ENCODE peak calls at places on chromosomes 2 and 18, in four cellular contexts. Z is esophagus squamous epithelium, E is esophagus muscularis mucosa, V is HCT116. K is an unnamed sample.

GRCh38 chr2:157898591-157898996 is 22.5 kb upstream of the ACVR1 start:
- DNase-seq in V (peak), Z (no peak), E (no peak), K (peak)

GRCh38 chr2:60819155-60819862 is 62.1 kb upstream of the REL start:
- DNase-seq in E (no peak), Z (no peak), V (no peak), K (no peak)

GRCh38 chr2:22027345-22028005 is 903.7 kb downstream of the TDRD15 start:
- DNase-seq in Z (no peak), E (no peak), V (no peak), K (no peak)

GRCh38 chr2:10914272-10914693 is 2.5 kb downstream of the KCNF1 start:
- DNase-seq in Z (no peak), V (no peak), E (no peak), K (peak)

GRCh38 chr2:101442042-101442666 is 32.8 kb downstream of the RFX8 start:
- DNase-seq in V (no peak), E (no peak), Z (no peak), K (no peak)

GRCh38 chr2:61377046-61377445 is 93.8 kb downstream of the USP34 start:
- DNase-seq in V (no peak), E (no peak), Z (no peak), K (no peak)

GRCh38 chr2:144042751-144043150 is 477.2 kb downstream of the ZEB2 start:
- DNase-seq in V (no peak), Z (no peak), E (no peak), K (no peak)

GRCh38 chr2:54634564-54635511 is 88.6 kb upstream of the EML6 start:
- DNase-seq in E (no peak), Z (no peak), V (no peak), K (no peak)

GRCh38 chr2:230987137-230988020 is 8.5 kb upstream of the SPATA3 start:
- DNase-seq in V (peak), Z (peak), E (no peak), K (peak)

GRCh38 chr2:53535234-53535867 is 232.3 kb upstream of the CHAC2 start:
- DNase-seq in E (no peak), V (no peak), Z (no peak), K (no peak)

GRCh38 chr2:69616755-69617154 is 26.8 kb downstream of the AAK1 start:
- DNase-seq in V (peak), Z (no peak), E (peak), K (no peak)

GRCh38 chr2:179201884-179202283 is 62.7 kb downstream of the SESTD1 start:
- DNase-seq in Z (no peak), E (no peak), V (peak), K (no peak)

GRCh38 chr2:126778561-126779285 is 120.0 kb upstream of the TEX51 start:
- DNase-seq in E (no peak), Z (no peak), V (no peak), K (no peak)

GRCh38 chr18:41936471-41937134 is 18.4 kb upstream of the PIK3C3 start:
- DNase-seq in Z (no peak), V (no peak), E (no peak), K (no peak)
- TF ChIP-seq POLR2A in Z (no peak), V (no peak), E (no peak), K (no peak)

GRCh38 chr2:154291511-154291910 is 407.0 kb upstream of the KCNJ3 start:
- DNase-seq in E (no peak), V (no peak), Z (no peak), K (no peak)
- TF ChIP-seq POLR2A in E (no peak), V (no peak), Z (no peak), K (no peak)

GRCh38 chr2:218397502-218398436 is 1.9 kb upstream of the CTDSP1 start:
- DNase-seq in E (no peak), V (peak), Z (no peak), K (peak)
- TF ChIP-seq POLR2A in E (no peak), V (peak), Z (no peak), K (no peak)

DNA sequence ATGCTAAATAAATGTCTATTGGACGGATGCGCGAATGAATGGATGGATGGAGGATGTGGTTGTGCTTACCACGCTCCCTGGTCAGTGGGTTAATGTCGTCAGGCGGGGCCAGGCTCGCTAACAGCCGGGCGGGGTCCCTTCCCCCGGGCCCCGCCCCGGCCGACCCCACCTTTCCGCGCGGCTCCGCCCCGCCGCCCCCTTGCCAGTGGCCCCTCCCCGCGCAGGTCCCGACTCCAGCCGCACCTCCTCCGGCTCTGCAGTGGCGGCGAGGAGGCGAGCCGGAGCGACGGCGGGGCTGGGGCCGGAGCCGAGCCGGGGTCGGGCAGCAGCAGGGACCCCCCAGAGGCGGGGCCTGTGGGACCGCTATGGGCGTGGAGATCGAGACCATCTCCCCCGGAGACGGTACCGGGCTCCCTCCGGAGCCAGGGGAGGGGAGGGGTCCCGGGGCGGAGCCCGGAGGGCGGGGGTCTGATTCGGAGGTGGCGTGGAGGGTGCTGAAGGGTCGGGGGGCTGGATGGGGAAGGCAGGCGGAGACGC is at the start of gene FKBP1B:
- DNase-seq in E (no peak), Z (no peak), V (peak), K (peak)
- TF ChIP-seq POLR2A in E (no peak), Z (peak), V (no peak), K (peak)

K was measured in H54.